ENCODE peak calls at places on chromosomes 12 and 14, in five cellular contexts. L, I, B, O and V are unnamed samples.

GRCh38 chr12:49201595-49202295 is 12.9 kb upstream of the TUBA1A start:
- DNase-seq in B (no peak), L (no peak), I (peak), O (no peak), V (no peak)

GRCh38 chr12:132444957-132445883 is 44.7 kb upstream of the FBRSL1 start:
- DNase-seq in I (no peak), L (no peak), O (peak), B (peak), V (peak)

GRCh38 chr12:18320036-18320617 is 58.8 kb downstream of the PIK3C2G start:
- DNase-seq in O (no peak), L (no peak), I (peak), B (no peak), V (no peak)

GRCh38 chr12:121955258-121956040 is 37.1 kb downstream of the CFAP251 start:
- DNase-seq in B (no peak), O (no peak), I (peak), L (no peak), V (no peak)

GRCh38 chr14:99273025-99273723 is 1.2 kb upstream of the BCL11B start:
- DNase-seq in I (no peak), L (no peak), O (peak), B (no peak), V (peak)

GRCh38 chr12:7797698-7798398 is 8.6 kb downstream of the NANOG start:
- DNase-seq in I (no peak), B (no peak), O (no peak), L (no peak), V (no peak)

GRCh38 chr14:80278293-80279037 is 67.2 kb upstream of the DIO2 start:
- DNase-seq in L (no peak), I (no peak), B (no peak), O (no peak), V (no peak)

GRCh38 chr14:61561144-61561543 is 134.2 kb upstream of the HIF1A start:
- DNase-seq in B (no peak), L (no peak), O (no peak), I (no peak), V (no peak)

GRCh38 chr12:19959353-19959752 is 409.0 kb upstream of the PDE3A start:
- DNase-seq in O (no peak), B (no peak), I (no peak), L (no peak), V (no peak)

GRCh38 chr12:43957732-43958131 is 121.9 kb downstream of the TMEM117 start:
- DNase-seq in B (no peak), L (no peak), I (peak), O (no peak), V (no peak)

GRCh38 chr12:113643575-113643974 is 171.9 kb upstream of the LHX5 start:
- DNase-seq in L (no peak), B (no peak), O (no peak), I (no peak), V (no peak)

GRCh38 chr12:113649256-113649830 is 177.7 kb upstream of the LHX5 start:
- DNase-seq in O (no peak), I (no peak), L (no peak), B (no peak), V (no peak)

GRCh38 chr12:113650476-113650875 is 178.8 kb upstream of the LHX5 start:
- DNase-seq in L (no peak), B (no peak), I (no peak), O (no peak), V (no peak)

GRCh38 chr12:113645183-113645582 is 173.5 kb upstream of the LHX5 start:
- DNase-seq in L (no peak), B (no peak), I (no peak), O (no peak), V (no peak)

GRCh38 chr12:113647048-113647447 is 175.4 kb upstream of the LHX5 start:
- DNase-seq in I (no peak), O (no peak), B (no peak), L (no peak), V (no peak)
- TF ChIP-seq CTCF in I (no peak), O (no peak), B (no peak), L (no peak), V (no peak)

DNA sequence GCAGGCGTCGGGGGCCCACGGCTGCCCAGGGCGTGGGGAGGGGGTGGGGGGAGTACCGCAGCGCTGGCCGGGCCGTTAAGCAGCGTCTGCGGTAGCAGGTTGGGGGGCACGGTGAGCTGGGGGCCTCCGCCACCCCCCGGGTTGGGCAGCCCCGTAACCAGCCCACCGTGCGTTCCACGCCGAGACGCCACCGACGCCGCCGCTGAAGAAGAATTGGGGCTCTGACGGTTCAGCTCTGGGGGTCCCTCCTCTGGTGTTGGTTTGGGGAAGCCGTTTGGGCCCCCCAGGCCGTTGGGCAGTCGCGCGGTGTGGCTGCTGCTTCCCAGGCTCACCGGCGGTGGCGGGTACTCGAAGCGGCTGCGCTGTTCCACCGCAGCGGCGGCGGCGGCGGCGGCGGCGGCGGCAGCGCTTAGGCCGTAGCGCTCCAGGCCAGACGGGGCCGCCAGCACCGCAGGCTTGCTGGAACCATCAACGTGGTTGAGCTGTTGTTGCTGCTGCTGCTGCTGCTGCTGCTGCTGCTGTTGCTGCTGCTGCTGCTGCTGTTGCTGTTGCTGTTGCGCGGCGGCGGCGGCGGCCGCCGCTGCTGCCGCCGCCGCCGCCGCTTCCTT is 1.5 kb downstream of the IRF2BPL start:
- DNase-seq in O (peak), B (peak), I (peak), L (peak), V (peak)
- TF ChIP-seq CTCF in O (no peak), B (no peak), I (no peak), L (no peak), V (no peak)

DNA sequence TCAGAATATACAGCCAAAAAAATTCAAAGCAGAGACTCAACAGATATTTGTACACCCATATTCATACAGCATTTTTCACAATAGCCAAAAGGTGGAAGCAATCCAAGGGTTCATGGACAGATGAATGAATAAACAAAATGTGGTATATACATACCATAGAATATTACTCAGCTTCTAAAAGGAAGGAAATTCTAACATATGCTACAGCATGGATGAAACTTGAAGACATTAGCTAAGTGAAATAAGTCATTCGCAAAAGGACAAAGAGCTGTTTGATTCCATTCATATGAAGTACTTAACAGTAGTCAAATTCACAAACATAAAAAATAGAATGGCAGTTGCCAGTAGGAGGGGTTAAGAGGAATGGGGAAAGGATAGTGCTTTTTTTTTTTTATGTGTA is 91.8 kb upstream of the ARID2 start:
- DNase-seq in L (no peak), B (no peak), O (no peak), I (peak), V (no peak)
- TF ChIP-seq CTCF in L (no peak), B (no peak), O (no peak), I (no peak), V (no peak)

GRCh38 chr14:43795600-43796228 is 711.4 kb downstream of the FSCB start:
- DNase-seq in O (no peak), L (no peak), I (peak), B (no peak), V (no peak)
- TF ChIP-seq CTCF in O (no peak), L (no peak), I (peak), B (no peak), V (no peak)

DNA sequence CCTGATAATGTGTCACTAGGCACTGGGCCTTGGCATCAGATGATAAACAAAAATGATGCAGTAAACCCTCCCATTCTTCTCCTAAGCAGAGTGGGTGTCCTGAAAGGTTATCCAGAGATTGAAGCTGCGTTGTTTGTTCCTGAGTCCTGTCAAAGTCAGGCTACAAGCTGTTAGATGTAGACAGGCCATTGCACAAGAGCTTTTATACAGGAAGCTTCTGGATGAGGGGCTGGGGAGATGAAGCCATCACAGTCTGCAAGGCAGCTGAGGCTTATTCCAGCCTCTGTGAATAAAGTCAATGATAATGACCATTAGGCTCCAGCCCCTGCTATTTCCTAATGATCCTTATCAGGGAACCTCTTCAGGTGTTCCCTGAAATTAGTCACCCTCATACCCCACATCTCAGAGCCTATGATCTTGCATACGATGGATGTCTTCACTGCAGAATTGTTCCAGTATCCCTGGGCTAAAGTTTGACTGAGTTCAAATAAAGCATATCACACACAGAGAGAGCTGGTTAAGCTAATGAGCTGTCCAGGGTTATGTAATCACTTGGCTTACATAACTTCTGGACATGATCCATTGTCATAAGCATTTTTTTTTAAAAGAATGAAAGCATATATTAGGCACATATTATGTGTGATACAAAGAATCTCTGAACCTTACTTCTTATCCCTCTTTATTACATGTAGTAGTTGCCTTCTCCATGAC is 337.1 kb upstream of the OR4E1 start:
- DNase-seq in L (no peak), I (no peak), O (no peak), B (no peak), V (no peak)
- TF ChIP-seq CTCF in L (no peak), I (no peak), O (no peak), B (no peak), V (no peak)

GRCh38 chr14:89167705-89168104 is 249.3 kb downstream of the FOXN3 start:
- DNase-seq in B (no peak), I (no peak), O (no peak), L (no peak), V (no peak)
- TF ChIP-seq CTCF in B (no peak), I (no peak), O (no peak), L (no peak), V (no peak)

GRCh38 chr12:71440393-71441349 is 1.1 kb downstream of the LGR5 start:
- DNase-seq in L (no peak), B (no peak), I (no peak), O (no peak), V (no peak)

GRCh38 chr12:71439613-71440392 is at the start of gene LGR5:
- DNase-seq in O (no peak), B (no peak), L (peak), I (peak), V (no peak)

GRCh38 chr12:71441350-71441748 is 1.8 kb downstream of the LGR5 start:
- DNase-seq in L (no peak), B (no peak), I (no peak), O (no peak), V (no peak)

GRCh38 chr12:71442567-71442931 is 3.0 kb downstream of the LGR5 start:
- DNase-seq in B (no peak), O (no peak), L (no peak), I (no peak), V (no peak)

GRCh38 chr12:71441836-71442566 is 2.4 kb downstream of the LGR5 start:
- DNase-seq in O (no peak), B (no peak), I (no peak), L (no peak), V (no peak)
- TF ChIP-seq CTCF in O (no peak), B (no peak), I (no peak), L (no peak), V (no peak)

GRCh38 chr14:68691031-68691864 is 101.6 kb downstream of the ZFP36L1 start:
- DNase-seq in L (no peak), B (peak), I (no peak), O (no peak), V (no peak)

GRCh38 chr14:68690106-68690960 is 102.5 kb downstream of the ZFP36L1 start:
- DNase-seq in I (no peak), O (no peak), B (no peak), L (no peak), V (no peak)

GRCh38 chr14:68687746-68688145 is 105.1 kb downstream of the ZFP36L1 start:
- DNase-seq in B (no peak), O (no peak), L (no peak), I (peak), V (no peak)

GRCh38 chr14:68688872-68689371 is 103.9 kb downstream of the ZFP36L1 start:
- DNase-seq in O (no peak), L (peak), B (peak), I (peak), V (no peak)

GRCh38 chr14:68689426-68689825 is 103.4 kb downstream of the ZFP36L1 start:
- DNase-seq in B (peak), O (no peak), I (no peak), L (no peak), V (no peak)
- TF ChIP-seq CTCF in B (no peak), O (no peak), I (no peak), L (no peak), V (no peak)